ENCODE peak calls at places on chromosomes 1 and 21, in nine cellular contexts. X is T follicular helper cell, R is cerebellar nuclear complex, I is WTC11, V is heart left ventricle, Z is NCI-H748 treated with DMSO at 0.1 percent for 48 hours, F is occipital lobe, C is Right ventricle myocardium inferior, P is RPMI7951. Y is an unnamed sample.
A peak's percentile ranks its signal among the peaks of the same experiment; 100 is the strongest.

GRCh38 chr1:22536506-22536905 is 26.8 kb upstream of the EPHA8 start:
- DNase-seq in F (no peak), C (no peak), R (no peak), Z (no peak), V (no peak), I (no peak), P (no peak), X (no peak), Y (no peak)

GRCh38 chr21:16323586-16323985 is 593.8 kb downstream of the USP25 start:
- DNase-seq in I (no peak), R (no peak), X (no peak), Z (no peak), V (no peak), F (no peak), C (no peak), P (no peak), Y (no peak)

GRCh38 chr1:201759194-201759814 is 69.7 kb upstream of the IPO9 start:
- DNase-seq in F (no peak), I (no peak), Z (no peak), C (no peak), X (no peak), P (no peak), V (no peak), R (no peak), Y (no peak)

GRCh38 chr1:192311281-192311680 is 5.5 kb upstream of the RGS21 start:
- DNase-seq in X (no peak), P (no peak), Z (no peak), I (no peak), V (no peak), F (no peak), R (no peak), C (no peak), Y (no peak)

GRCh38 chr1:228340686-228341449 is 65.8 kb downstream of the TRIM11 start:
- DNase-seq in X (no peak), P (no peak), F (no peak), V (peak; percentile 20), R (no peak), Z (no peak), C (peak; percentile 64), I (peak; percentile 67), Y (no peak)

GRCh38 chr1:15916417-15916816 is 59.5 kb downstream of the ZBTB17 start:
- DNase-seq in V (no peak), I (no peak), Z (no peak), X (no peak), R (no peak), C (no peak), F (no peak), P (peak; percentile 32), Y (no peak)

GRCh38 chr1:110639724-110640386 is 33.7 kb upstream of the KCNA2 start:
- DNase-seq in P (peak; percentile 79), C (no peak), V (no peak), R (no peak), I (no peak), X (no peak), Z (no peak), F (no peak), Y (no peak)

GRCh38 chr1:205528887-205529825 is 24.7 kb downstream of the CDK18 start:
- DNase-seq in P (peak; percentile 42), R (no peak), X (peak; percentile 70), V (peak; percentile 82), F (peak; percentile 69), Z (peak; percentile 18), I (peak; percentile 94), C (peak; percentile 91), Y (peak; percentile 34)

GRCh38 chr1:77175230-77175844 is 43.9 kb downstream of the PIGK start:
- DNase-seq in V (no peak), F (no peak), R (no peak), Z (no peak), X (no peak), C (no peak), I (peak; percentile 17), P (peak; percentile 26), Y (no peak)

GRCh38 chr1:87449348-87449963 is 120.8 kb downstream of the LMO4 start:
- DNase-seq in F (no peak), P (no peak), X (no peak), V (peak; percentile 80), Z (no peak), C (no peak), R (no peak), I (no peak), Y (no peak)

GRCh38 chr1:210692796-210693195 is 364.1 kb downstream of the HHAT start:
- DNase-seq in I (no peak), C (no peak), R (no peak), P (no peak), F (no peak), V (no peak), Z (no peak), X (no peak), Y (no peak)

GRCh38 chr1:178940022-178940765 is 69.3 kb upstream of the ANGPTL1 start:
- DNase-seq in R (no peak), V (no peak), Z (no peak), C (no peak), I (no peak), X (no peak), P (peak; percentile 29), F (no peak), Y (no peak)

GRCh38 chr1:151516031-151516511 is 4.9 kb downstream of the CGN start:
- DNase-seq in I (no peak), X (no peak), C (no peak), V (no peak), R (no peak), F (no peak), P (no peak), Z (no peak), Y (no peak)

GRCh38 chr21:44323591-44323990 is 15.6 kb downstream of the CFAP410 start:
- DNase-seq in Z (no peak), R (no peak), X (no peak), P (no peak), C (peak; percentile 64), I (no peak), V (no peak), F (no peak), Y (no peak)

GRCh38 chr1:236303675-236304074 is 21.9 kb upstream of the ERO1B start:
- DNase-seq in R (no peak), V (no peak), X (no peak), I (no peak), F (no peak), P (no peak), C (no peak), Z (no peak), Y (no peak)

GRCh38 chr1:84143796-84144565 is at the start of gene PRKACB:
- DNase-seq in P (peak; percentile 53), V (no peak), F (no peak), C (no peak), R (no peak), I (no peak), X (no peak), Z (no peak), Y (no peak)

GRCh38 chr1:38502772-38503171 is 356.8 kb downstream of the RRAGC start:
- DNase-seq in V (no peak), Z (no peak), X (no peak), F (no peak), I (peak; percentile 84), R (no peak), C (no peak), P (no peak), Y (no peak)

GRCh38 chr1:170241266-170241851 is 95.6 kb downstream of the NTMT2 start:
- DNase-seq in R (no peak), Z (no peak), I (no peak), V (no peak), C (no peak), X (no peak), P (no peak), F (no peak), Y (no peak)

GRCh38 chr1:16979475-16980327 is 719 bp downstream of the MFAP2 start:
- DNase-seq in R (no peak), I (peak; percentile 59), Z (no peak), V (no peak), F (no peak), X (no peak), P (peak; percentile 60), C (no peak), Y (no peak)

GRCh38 chr1:42765832-42766722 is 751 bp downstream of the P3H1 start:
- DNase-seq in F (peak; percentile 42), R (no peak), I (peak; percentile 47), P (peak; percentile 85), Z (peak; percentile 99), V (peak; percentile 58), X (peak; percentile 10), C (no peak), Y (no peak)

GRCh38 chr1:24870551-24871195 is 59.4 kb downstream of the RUNX3 start:
- DNase-seq in I (no peak), V (no peak), F (no peak), Z (no peak), X (no peak), C (no peak), P (no peak), R (no peak), Y (no peak)